ENCODE peak calls at places on chromosomes 16 and 17, in ten cellular contexts. P is neural progenitor cell; F is tibial artery; Y is fibroblast of lung; Z is pancreas; A is CD8-positive, alpha-beta memory T cell; U is tibial nerve; M is breast epithelium; X is upper lobe of right lung; T is body of pancreas. R is an unnamed sample.

GRCh38 chr16:85474808-85475207 is 138.3 kb upstream of the GSE1 start:
- DNase-seq in M (no peak), U (no peak), Y (no peak), A (no peak), T (no peak), F (no peak), X (no peak), P (no peak), Z (no peak), R (no peak)

GRCh38 chr16:50560903-50561863 is 13.0 kb downstream of the NKD1 start:
- DNase-seq in U (no peak), M (no peak), X (no peak), A (no peak), Y (no peak), Z (no peak), T (no peak), F (no peak), P (no peak), R (no peak)

GRCh38 chr17:15946611-15947120 is 1.7 kb downstream of the ADORA2B start:
- DNase-seq in U (no peak), F (no peak), T (no peak), P (no peak), X (peak; percentile 26), Y (peak; percentile 34), A (no peak), M (no peak), Z (no peak), R (no peak)

GRCh38 chr17:81553616-81554181 is 1.5 kb upstream of the FAAP100 start:
- DNase-seq in U (no peak), F (no peak), P (no peak), X (no peak), T (no peak), A (peak; percentile 27), M (no peak), Z (no peak), Y (peak; percentile 94), R (no peak)

GRCh38 chr16:75460441-75460840 is 4.0 kb downstream of the TMEM170A start:
- DNase-seq in X (peak; percentile 29), Z (no peak), A (no peak), F (no peak), Y (peak; percentile 27), P (peak; percentile 56), U (no peak), M (no peak), T (no peak), R (no peak)

GRCh38 chr17:1957037-1957436 is 68.1 kb downstream of the RTN4RL1 start:
- DNase-seq in X (no peak), F (no peak), T (peak; percentile 11), M (no peak), Z (no peak), U (no peak), P (no peak), Y (peak; percentile 13), A (no peak), R (no peak)

GRCh38 chr16:24686678-24687077 is 42.8 kb upstream of the TNRC6A start:
- DNase-seq in P (peak; percentile 49), T (no peak), U (no peak), X (no peak), M (no peak), F (no peak), Z (no peak), A (no peak), Y (no peak), R (no peak)

GRCh38 chr17:34024303-34025178 is 230.5 kb upstream of the CCL2 start:
- DNase-seq in X (no peak), Y (no peak), P (peak; percentile 30), F (no peak), A (no peak), T (no peak), Z (no peak), M (no peak), U (no peak), R (no peak)

GRCh38 chr16:56662357-56663354 is 4.9 kb downstream of the MT1F start:
- DNase-seq in T (no peak), Z (no peak), U (no peak), A (no peak), P (no peak), F (no peak), M (no peak), Y (no peak), X (no peak), R (no peak)
- H3K27me3 ChIP-seq in T (no peaks in the 10 kb centered on the region), Z (no peaks in the 10 kb centered on the region), U (peaks cover 75% of the 10 kb centered on the region), A (peaks cover 5% of the 10 kb centered on the region), P (peaks cover 100% of the 10 kb centered on the region), F (no peaks in the 10 kb centered on the region), M (peaks cover 2% of the 10 kb centered on the region), Y (peaks cover 55% of the 10 kb centered on the region), X (peaks cover 41% of the 10 kb centered on the region), R (peaks cover 8% of the 10 kb centered on the region)

DNA sequence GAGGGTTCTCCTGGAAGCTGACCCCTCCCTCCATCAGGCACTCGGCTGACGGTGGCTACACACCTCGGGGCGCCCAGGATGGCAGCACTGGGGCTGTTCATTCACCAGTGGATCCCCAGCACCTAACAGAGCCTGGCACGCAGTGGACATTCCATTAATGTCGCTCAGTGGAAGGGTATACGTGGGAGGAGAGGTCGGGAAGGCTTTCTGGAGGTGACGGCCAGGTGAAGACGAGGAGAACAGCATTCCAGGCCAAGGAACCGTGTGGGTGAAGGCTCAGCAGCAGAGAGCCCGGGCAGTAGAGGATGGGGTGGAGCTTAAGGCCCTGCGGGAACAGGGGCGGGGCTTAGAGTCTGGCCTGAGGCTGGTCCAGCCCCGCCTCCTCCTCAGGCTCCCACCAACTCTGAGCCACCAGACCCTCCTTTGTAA is 2.5 kb upstream of the HS3ST6 start:
- DNase-seq in M (no peak), P (peak; percentile 93), F (no peak), A (no peak), T (peak; percentile 56), X (peak; percentile 55), U (no peak), Z (peak; percentile 57), Y (peak; percentile 4), R (no peak)
- H3K4me3 ChIP-seq in M (no peak overlapping the region), P (no peak overlapping the region), F (no peak overlapping the region), A (no peak overlapping the region), T (no peak overlapping the region), X (no peak overlapping the region), U (no peak overlapping the region), Z (no peak overlapping the region), Y (no peak overlapping the region), R (no peak overlapping the region)

DNA sequence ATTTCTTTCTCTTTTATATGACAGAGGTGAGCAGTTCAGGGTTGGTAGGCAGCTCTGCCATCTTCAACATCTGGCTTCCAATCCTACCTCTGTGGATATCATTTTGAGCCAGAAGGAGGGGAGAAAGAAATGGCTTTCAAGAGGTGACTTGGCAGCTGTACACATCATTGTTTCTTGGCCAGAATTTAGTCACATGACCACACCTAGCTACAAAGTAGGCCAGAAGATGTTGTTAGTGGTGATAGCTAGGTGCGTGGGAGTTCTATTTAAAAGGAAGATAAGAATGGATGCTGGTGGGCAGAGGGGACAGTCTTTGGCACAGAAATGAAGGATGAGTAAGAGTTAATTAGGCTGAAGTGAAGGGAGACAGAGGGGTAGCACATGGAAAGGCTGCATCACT is 29.2 kb upstream of the MPHOSPH6 start:
- DNase-seq in F (no peak), Z (no peak), U (no peak), M (no peak), X (no peak), P (no peak), A (no peak), Y (no peak), T (no peak), R (no peak)
- H3K27me3 ChIP-seq in F (no peaks in the 10 kb centered on the region), Z (no peaks in the 10 kb centered on the region), U (no peaks in the 10 kb centered on the region), M (no peaks in the 10 kb centered on the region), X (no peaks in the 10 kb centered on the region), P (no peaks in the 10 kb centered on the region), A (no peaks in the 10 kb centered on the region), Y (no peaks in the 10 kb centered on the region), T (no peaks in the 10 kb centered on the region), R (no peaks in the 10 kb centered on the region)

DNA sequence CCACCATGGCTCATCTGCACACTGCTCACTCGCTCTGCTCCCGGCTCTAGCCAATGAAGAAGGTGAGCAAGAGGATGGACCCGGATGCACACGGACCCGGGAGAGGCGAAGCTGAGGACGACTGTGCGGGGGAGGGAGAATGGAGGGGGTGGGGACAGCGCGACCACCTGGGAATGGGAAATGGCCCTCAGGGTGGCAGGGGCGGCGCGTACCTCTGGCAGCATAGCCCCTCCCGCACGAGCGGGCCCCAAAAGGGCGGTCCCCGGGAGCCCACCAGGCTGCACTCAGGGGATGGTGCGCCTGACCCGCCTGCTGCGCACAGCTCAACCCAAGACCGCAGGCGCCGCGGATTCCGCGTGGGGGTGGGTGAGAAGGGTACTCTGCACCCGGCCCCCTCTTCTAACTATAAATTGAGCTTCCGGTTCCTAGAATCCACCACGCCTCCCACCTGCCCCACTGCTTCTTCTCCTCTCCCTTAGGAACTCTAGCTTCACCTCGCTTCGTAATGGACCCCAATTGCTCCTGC is 6.1 kb downstream of the MT1H start:
- DNase-seq in P (no peak), T (no peak), Z (no peak), X (no peak), M (no peak), U (no peak), F (no peak), A (no peak), Y (no peak), R (no peak)
- H3K4me3 ChIP-seq in P (peak overlapping the region; percentile 45), T (no peak overlapping the region), Z (no peak overlapping the region), X (peak overlapping the region; percentile 28), M (no peak overlapping the region), U (no peak overlapping the region), F (peak overlapping the region; percentile 3), A (peak overlapping the region; percentile 28), Y (no peak overlapping the region), R (peak overlapping the region; percentile 18)

DNA sequence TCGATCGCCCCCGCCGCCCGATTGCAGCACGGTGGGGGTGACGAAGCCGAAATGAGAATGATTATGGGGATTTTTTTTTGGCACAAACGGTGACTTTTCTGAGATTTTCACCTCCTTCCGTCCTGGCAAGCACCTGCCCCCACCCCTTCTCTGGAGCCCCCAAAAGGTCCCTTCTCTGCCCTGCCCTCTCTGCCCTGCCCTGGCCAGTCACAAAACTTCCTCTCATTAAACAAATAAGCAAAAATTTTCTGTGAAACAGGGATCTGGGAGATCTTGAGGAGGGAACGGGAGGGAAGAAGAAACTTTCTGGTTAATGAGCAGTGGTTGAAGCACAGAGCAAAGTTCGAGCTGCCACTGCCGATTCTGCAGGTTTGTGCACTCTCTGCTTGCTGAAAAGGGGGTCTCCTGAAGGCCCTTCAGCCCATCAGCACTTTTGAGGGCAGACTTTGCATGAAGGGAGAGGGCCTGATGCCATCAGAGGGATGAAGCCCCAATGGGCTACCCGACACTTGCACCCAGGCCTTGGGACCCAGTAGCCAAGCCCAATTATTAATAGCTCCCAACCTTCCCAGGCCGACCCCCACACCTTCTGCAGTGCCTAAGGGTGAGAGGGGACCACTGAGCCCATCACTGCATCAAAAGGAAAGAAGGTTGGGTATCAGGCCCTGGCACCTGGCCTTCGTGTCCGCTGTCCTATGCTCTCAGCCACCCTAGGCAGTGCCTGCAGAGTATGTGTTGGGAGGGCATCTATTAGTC is 1.0 kb upstream of the HOXB8 start:
- DNase-seq in T (no peak), X (no peak), F (no peak), U (no peak), P (no peak), Y (no peak), Z (no peak), A (no peak), M (no peak), R (no peak)
- H3K27me3 ChIP-seq in T (peaks cover 3% of the 10 kb centered on the region), X (peaks cover 96% of the 10 kb centered on the region), F (peaks cover 4% of the 10 kb centered on the region), U (peaks cover 98% of the 10 kb centered on the region), P (peaks cover 100% of the 10 kb centered on the region), Y (peaks cover 68% of the 10 kb centered on the region), Z (peaks cover 9% of the 10 kb centered on the region), A (peaks cover 82% of the 10 kb centered on the region), M (peaks cover 25% of the 10 kb centered on the region), R (peaks cover 27% of the 10 kb centered on the region)

R was measured in ascending aorta.